ENCODE peak calls at places on chromosomes 16 and 17, in four cellular contexts. L is K562, O is SK-N-SH, E is GM12878. Y is an unnamed sample.

GRCh38 chr17:2034157-2034556 is 4.2 kb downstream of the DPH1 start:
- DNase-seq in L (no peak), O (no peak), E (no peak), Y (no peak)

GRCh38 chr17:40442392-40443195 is 656 bp upstream of the IGFBP4 start:
- DNase-seq in L (peak; percentile 71), O (no peak), E (no peak), Y (no peak)

GRCh38 chr17:37047631-37048104 is 98.9 kb downstream of the AATF start:
- DNase-seq in L (peak; percentile 91), O (peak; percentile 82), E (peak; percentile 17), Y (peak; percentile 68)

GRCh38 chr16:9123871-9124270 is 32.4 kb downstream of the HAPSTR1 start:
- DNase-seq in L (no peak), O (no peak), E (no peak), Y (no peak)

GRCh38 chr16:49846800-49847199 is 9.1 kb downstream of the ZNF423 start:
- DNase-seq in L (no peak), O (no peak), E (no peak), Y (no peak)

GRCh38 chr16:80518436-80518835 is 22.4 kb upstream of the DYNLRB2 start:
- DNase-seq in L (no peak), O (no peak), E (no peak), Y (no peak)

GRCh38 chr16:86383488-86384262 is 126.7 kb upstream of the FOXF1 start:
- DNase-seq in L (peak; percentile 30), O (no peak), E (no peak), Y (no peak)

GRCh38 chr17:61714300-61714699 is 123.3 kb upstream of the NACA2 start:
- DNase-seq in L (no peak), O (no peak), E (no peak), Y (no peak)

GRCh38 chr17:79970576-79971068 is 65.0 kb downstream of the TBC1D16 start:
- DNase-seq in L (peak; percentile 72), O (peak; percentile 33), E (no peak), Y (peak; percentile 77)

GRCh38 chr16:56312028-56312300 is 113.4 kb downstream of the AMFR start:
- DNase-seq in L (no peak), O (no peak), E (no peak), Y (no peak)

GRCh38 chr17:35752471-35752870 is 568 bp downstream of the GAS2L2 start:
- DNase-seq in L (no peak), O (no peak), E (no peak), Y (no peak)

GRCh38 chr16:30187971-30188561 is 4.7 kb downstream of the CORO1A start:
- DNase-seq in L (no peak), O (no peak), E (no peak), Y (no peak)
- TF ChIP-seq FOXM1 in L (no peak), O (no peak), E (no peak), Y (no peak)

GRCh38 chr17:19551708-19552148 is 18.1 kb downstream of the SLC47A1 start:
- DNase-seq in L (no peak), O (no peak), E (no peak), Y (peak; percentile 85)

GRCh38 chr17:19553036-19553435 is 19.4 kb downstream of the SLC47A1 start:
- DNase-seq in L (no peak), O (no peak), E (no peak), Y (no peak)

GRCh38 chr17:19551148-19551547 is 17.5 kb downstream of the SLC47A1 start:
- DNase-seq in L (no peak), O (no peak), E (no peak), Y (peak; percentile 75)

GRCh38 chr17:19555746-19556145 is 22.1 kb downstream of the SLC47A1 start:
- DNase-seq in L (no peak), O (no peak), E (no peak), Y (no peak)

GRCh38 chr17:19554393-19554792 is 20.7 kb downstream of the SLC47A1 start:
- DNase-seq in L (no peak), O (no peak), E (no peak), Y (peak; percentile 34)
- H3K4me2 ChIP-seq in L (no peak overlapping the region), O (no peak overlapping the region), E (no peak overlapping the region), Y (no peak overlapping the region)

GRCh38 chr16:58862334-58863024 is 128.4 kb upstream of the GOT2 start:
- DNase-seq in L (no peak), O (no peak), E (no peak), Y (no peak)
- TF ChIP-seq FOXM1 in L (no peak), O (no peak), E (no peak), Y (no peak)

GRCh38 chr16:13896543-13897182 is 23.3 kb upstream of the ERCC4 start:
- DNase-seq in L (peak; percentile 36), O (no peak), E (no peak), Y (peak; percentile 25)

GRCh38 chr16:13897806-13898205 is 22.1 kb upstream of the ERCC4 start:
- DNase-seq in L (no peak), O (no peak), E (no peak), Y (no peak)

GRCh38 chr16:13895516-13895915 is 24.4 kb upstream of the ERCC4 start:
- DNase-seq in L (no peak), O (no peak), E (no peak), Y (no peak)

GRCh38 chr16:13902052-13902451 is 17.9 kb upstream of the ERCC4 start:
- DNase-seq in L (no peak), O (no peak), E (no peak), Y (no peak)

DNA sequence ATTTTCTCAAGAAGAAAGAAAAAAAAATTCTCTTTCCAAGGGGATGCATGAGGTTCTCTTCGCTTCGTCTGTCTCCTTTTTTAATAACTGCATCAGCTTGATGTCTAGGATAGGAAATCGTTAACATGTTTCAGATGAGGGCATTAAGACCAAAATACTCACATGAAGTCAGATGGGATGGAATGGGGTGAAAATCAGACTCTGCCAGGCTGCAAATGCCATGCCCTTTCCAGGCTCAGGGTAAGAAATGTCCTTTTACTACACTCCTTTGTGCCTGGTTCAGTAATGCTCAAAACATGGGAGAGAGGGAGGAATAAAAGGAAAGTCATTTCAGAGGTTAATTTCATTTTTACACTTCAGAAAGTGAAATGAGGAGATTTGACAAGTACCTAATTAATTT is 21.7 kb upstream of the ERCC4 start:
- DNase-seq in L (no peak), O (no peak), E (no peak), Y (no peak)
- H3K4me2 ChIP-seq in L (no peak overlapping the region), O (no peak overlapping the region), E (no peak overlapping the region), Y (no peak overlapping the region)

GRCh38 chr16:78331749-78332148 is 232.3 kb downstream of the WWOX start:
- DNase-seq in L (no peak), O (no peak), E (no peak), Y (no peak)
- TF ChIP-seq FOXM1 in L (no peak), O (no peak), E (no peak), Y (no peak)

DNA sequence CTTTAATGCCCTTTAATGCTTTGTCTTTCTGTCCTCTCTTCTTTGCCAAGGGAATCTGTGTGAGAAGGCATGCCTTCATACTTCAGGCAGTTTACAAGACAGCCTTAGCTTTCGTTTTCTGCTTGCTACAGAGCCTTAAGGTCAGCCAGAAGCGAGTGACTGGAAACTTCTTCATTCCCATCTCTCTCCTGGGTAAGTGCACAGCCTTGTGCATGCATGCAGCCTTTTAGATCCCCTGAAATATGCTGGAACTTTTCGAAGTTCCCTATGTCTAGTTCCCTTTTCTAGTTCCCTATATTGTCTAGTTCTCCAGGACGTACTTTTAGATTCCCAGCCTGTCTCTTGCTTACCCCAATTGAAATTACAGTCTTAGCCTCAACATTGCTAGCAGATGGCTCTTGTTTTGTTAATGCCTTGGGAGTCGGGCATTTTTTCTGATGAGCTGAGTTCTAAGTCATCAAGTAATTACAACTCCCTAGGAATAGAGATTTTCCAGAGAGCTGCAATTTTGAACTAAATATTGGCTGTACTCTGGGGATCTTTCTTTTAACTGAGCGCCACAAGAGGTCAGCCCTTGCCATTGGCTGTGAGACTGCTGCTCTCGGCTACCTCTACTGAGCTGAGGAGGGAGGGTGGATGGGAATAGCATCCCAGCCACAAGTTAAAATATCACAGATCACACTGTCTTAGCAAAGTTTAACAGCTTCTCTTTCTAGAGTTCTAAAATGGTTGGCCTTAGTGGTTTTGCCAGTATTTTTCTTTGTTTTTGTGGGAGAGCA is 22.7 kb upstream of the PPM1D start:
- DNase-seq in L (peak; percentile 35), O (peak; percentile 33), E (peak; percentile 30), Y (peak; percentile 17)
- H3K4me2 ChIP-seq in L (peak overlapping the region; percentile 39), O (peak overlapping the region; percentile 11), E (peak overlapping the region; percentile 72), Y (peak overlapping the region; percentile 49)

GRCh38 chr17:29837531-29837930 is 92.5 kb downstream of the SSH2 start:
- DNase-seq in L (no peak), O (no peak), E (no peak), Y (no peak)
- TF ChIP-seq FOXM1 in L (no peak), O (no peak), E (no peak), Y (no peak)

DNA sequence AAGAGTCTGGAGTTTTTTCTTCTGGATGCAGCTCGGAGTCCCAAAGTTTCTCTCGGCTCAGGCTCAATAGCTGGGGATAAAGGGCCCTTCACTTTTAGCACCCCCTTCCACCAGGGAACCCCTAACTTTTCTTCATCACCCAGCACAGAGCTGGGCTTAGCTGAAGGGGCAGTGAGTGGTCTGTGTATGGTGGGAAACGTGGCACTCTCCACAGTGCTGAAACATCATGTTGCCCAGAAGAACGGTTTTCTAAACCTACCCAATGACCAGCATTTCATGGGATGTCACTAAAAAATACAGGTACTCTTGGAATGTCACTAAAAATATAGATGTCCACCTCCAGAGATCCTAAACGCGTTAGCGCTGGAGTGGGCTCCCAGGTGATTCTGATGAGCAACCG is 12.0 kb downstream of the ERN2 start:
- DNase-seq in L (no peak), O (no peak), E (no peak), Y (no peak)
- H3K4me2 ChIP-seq in L (peak overlapping the region; percentile 15), O (no peak overlapping the region), E (no peak overlapping the region), Y (no peak overlapping the region)